ENCODE peak calls at places on chromosomes 2 and 18, in nine cellular contexts. N is NCI-H524; J is NCI-H1436; R is activated naive CD4-positive, alpha-beta T cell treated with anti-CD3 and anti-CD28 coated beads for 36 hours; S is retina; X is stimulated activated CD4-positive, alpha-beta T cell treated with anti-CD3 and anti-CD28 coated beads, Interleukin-12 subunit alpha, Interleukin-12 subunit beta, amount 100 ng/mL, for 24 hours; K is A172; T is effector CD4-positive, alpha-beta T cell; L is IMR-90. W is an unnamed sample.
A peak's percentile ranks its signal among the peaks of the same experiment; 100 is the strongest.

GRCh38 chr2:67463810-67464209 is 66.7 kb downstream of the ETAA1 start:
- DNase-seq in N (no peak), J (peak; percentile 85), R (no peak), S (no peak), X (no peak), K (peak; percentile 44), T (no peak), L (peak; percentile 67), W (no peak)

GRCh38 chr2:117980381-117980780 is 33.5 kb downstream of the CCDC93 start:
- DNase-seq in N (no peak), J (no peak), R (no peak), S (no peak), X (no peak), K (peak; percentile 64), T (no peak), L (peak; percentile 76), W (no peak)

GRCh38 chr18:23191952-23192662 is 56.8 kb downstream of the CABLES1 start:
- DNase-seq in N (no peak), J (no peak), R (no peak), S (peak; percentile 39), X (no peak), K (peak; percentile 84), T (no peak), L (peak; percentile 95), W (no peak)

GRCh38 chr2:188976545-188977268 is 2.5 kb downstream of the COL3A1 start:
- DNase-seq in N (no peak), J (peak; percentile 0), R (no peak), S (no peak), X (no peak), K (peak; percentile 67), T (no peak), L (peak; percentile 81), W (no peak)

GRCh38 chr2:203240491-203240890 is 1.7 kb downstream of the CYP20A1 start:
- DNase-seq in N (no peak), J (no peak), R (no peak), S (no peak), X (no peak), K (no peak), T (no peak), L (no peak), W (no peak)

GRCh38 chr2:99698896-99699295 is 209.1 kb upstream of the REV1 start:
- DNase-seq in N (no peak), J (no peak), R (no peak), S (no peak), X (no peak), K (peak; percentile 41), T (no peak), L (peak; percentile 70), W (no peak)

GRCh38 chr2:128169497-128169896 is 78.5 kb downstream of the UGGT1 start:
- DNase-seq in N (no peak), J (no peak), R (no peak), S (no peak), X (no peak), K (no peak), T (no peak), L (peak; percentile 92), W (no peak)

GRCh38 chr2:170652637-170653417 is 62.3 kb upstream of the SP5 start:
- DNase-seq in N (no peak), J (no peak), R (no peak), S (no peak), X (no peak), K (no peak), T (no peak), L (no peak), W (no peak)

GRCh38 chr2:237486819-237487448 is at the start of gene MLPH:
- DNase-seq in N (no peak), J (no peak), R (no peak), S (peak; percentile 65), X (no peak), K (no peak), T (no peak), L (peak; percentile 43), W (no peak)

W was measured in stimulated activated naive CD4-positive, alpha-beta T cell.